ENCODE peak calls at places on chromosomes 1 and 21, in four cellular contexts. B is RWPE1; G is thoracic aorta; O is CD4-positive, alpha-beta T cell. F is an unnamed sample.

GRCh38 chr21:32814528-32814927 is 43.0 kb upstream of the PAXBP1 start:
- DNase-seq in B (no peak), G (no peak), O (no peak), F (no peak)

GRCh38 chr1:45654540-45655280 is 30.9 kb upstream of the CCDC17 start:
- DNase-seq in B (no peak), G (no peak), O (no peak), F (no peak)

GRCh38 chr1:63073530-63074306 is 248.6 kb upstream of the FOXD3 start:
- DNase-seq in B (no peak), G (no peak), O (no peak), F (peak)

GRCh38 chr1:87834941-87835340 is 506.3 kb downstream of the LMO4 start:
- DNase-seq in B (peak), G (no peak), O (no peak), F (no peak)

GRCh38 chr1:247357781-247358211 is 26.1 kb upstream of the ZNF496 start:
- DNase-seq in B (no peak), G (no peak), O (no peak), F (no peak)

GRCh38 chr1:162056043-162056442 is 13.4 kb upstream of the NOS1AP start:
- DNase-seq in B (peak), G (no peak), O (peak), F (peak)

GRCh38 chr21:41813226-41813625 is 46.4 kb upstream of the RIPK4 start:
- DNase-seq in B (no peak), G (no peak), O (no peak), F (no peak)

GRCh38 chr21:30153697-30154340 is 12.8 kb downstream of the CLDN17 start:
- DNase-seq in B (peak), G (no peak), O (no peak), F (no peak)

GRCh38 chr1:30038134-30039025 is 685.0 kb downstream of the MATN1 start:
- DNase-seq in B (no peak), G (no peak), O (no peak), F (no peak)

GRCh38 chr1:119380983-119381662 is 12.5 kb downstream of the HAO2 start:
- DNase-seq in B (no peak), G (no peak), O (no peak), F (no peak)

GRCh38 chr1:69976896-69977295 is 228.5 kb downstream of the LRRC40 start:
- DNase-seq in B (no peak), G (no peak), O (no peak), F (no peak)

GRCh38 chr1:11880181-11880575 is 21.4 kb upstream of the NPPB start:
- DNase-seq in B (no peak), G (no peak), O (no peak), F (no peak)

GRCh38 chr1:79448426-79448825 is 441.9 kb upstream of the ADGRL4 start:
- DNase-seq in B (no peak), G (no peak), O (no peak), F (no peak)

GRCh38 chr1:202017385-202018225 is 7.2 kb downstream of the ELF3 start:
- DNase-seq in B (no peak), G (no peak), O (no peak), F (no peak)

GRCh38 chr1:206555473-206555935 is 48.2 kb downstream of the RASSF5 start:
- DNase-seq in B (no peak), G (no peak), O (no peak), F (no peak)

GRCh38 chr1:22868331-22868730 is 104.3 kb downstream of the LACTBL1 start:
- DNase-seq in B (no peak), G (no peak), O (no peak), F (no peak)

GRCh38 chr1:232968965-232969364 is 18.6 kb downstream of the NTPCR start:
- DNase-seq in B (no peak), G (no peak), O (no peak), F (no peak)

GRCh38 chr1:71296551-71296950 is 215.7 kb upstream of the ZRANB2 start:
- DNase-seq in B (no peak), G (no peak), O (no peak), F (no peak)

GRCh38 chr21:34024382-34024693 is 49.0 kb upstream of the MRPS6 start:
- DNase-seq in B (no peak), G (no peak), O (no peak), F (no peak)

GRCh38 chr1:87084247-87084836 is 169.9 kb downstream of the HS2ST1 start:
- DNase-seq in B (peak), G (no peak), O (no peak), F (no peak)

GRCh38 chr1:225658041-225658440 is 5.1 kb upstream of the ENAH start:
- DNase-seq in B (no peak), G (no peak), O (no peak), F (no peak)

GRCh38 chr1:178066904-178067531 is 26.9 kb upstream of the RASAL2 start:
- DNase-seq in B (no peak), G (no peak), O (no peak), F (no peak)

GRCh38 chr1:239914827-239915231 is 176.9 kb upstream of the FMN2 start:
- DNase-seq in B (peak), G (no peak), O (no peak), F (no peak)

DNA sequence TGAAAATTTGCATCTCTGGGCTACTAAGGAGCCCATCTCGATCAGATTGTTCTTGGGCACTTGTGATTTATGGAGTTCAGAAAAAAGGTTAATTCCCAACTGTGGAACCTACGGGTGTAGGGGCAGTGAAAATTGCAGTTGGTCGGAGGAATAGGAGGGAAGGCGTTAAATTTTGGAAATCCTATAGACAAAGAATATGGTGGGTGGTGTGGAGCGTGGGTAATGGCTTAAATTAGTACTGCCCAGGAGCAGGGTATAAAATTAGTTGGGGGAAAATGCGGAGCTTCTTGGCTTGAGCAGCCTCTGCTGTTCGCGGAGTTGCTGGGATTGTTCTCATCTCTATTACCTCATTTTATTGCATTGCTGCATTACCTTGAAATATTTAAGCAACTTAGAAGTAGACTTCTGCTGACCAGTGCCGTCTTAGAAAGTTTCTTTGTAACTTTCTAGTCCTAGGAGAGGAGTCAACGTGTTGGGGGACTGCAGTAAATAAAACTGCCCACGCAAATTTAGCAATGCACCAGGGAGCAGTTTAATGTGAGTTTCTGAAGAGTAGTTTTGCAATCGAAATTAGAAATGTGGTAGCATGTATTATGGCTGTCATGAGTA is 514 bp downstream of the S1PR1 start:
- DNase-seq in B (peak), G (no peak), O (peak), F (no peak)
- TF ChIP-seq CTCF in B (no peak), G (no peak), O (no peak), F (no peak)

DNA sequence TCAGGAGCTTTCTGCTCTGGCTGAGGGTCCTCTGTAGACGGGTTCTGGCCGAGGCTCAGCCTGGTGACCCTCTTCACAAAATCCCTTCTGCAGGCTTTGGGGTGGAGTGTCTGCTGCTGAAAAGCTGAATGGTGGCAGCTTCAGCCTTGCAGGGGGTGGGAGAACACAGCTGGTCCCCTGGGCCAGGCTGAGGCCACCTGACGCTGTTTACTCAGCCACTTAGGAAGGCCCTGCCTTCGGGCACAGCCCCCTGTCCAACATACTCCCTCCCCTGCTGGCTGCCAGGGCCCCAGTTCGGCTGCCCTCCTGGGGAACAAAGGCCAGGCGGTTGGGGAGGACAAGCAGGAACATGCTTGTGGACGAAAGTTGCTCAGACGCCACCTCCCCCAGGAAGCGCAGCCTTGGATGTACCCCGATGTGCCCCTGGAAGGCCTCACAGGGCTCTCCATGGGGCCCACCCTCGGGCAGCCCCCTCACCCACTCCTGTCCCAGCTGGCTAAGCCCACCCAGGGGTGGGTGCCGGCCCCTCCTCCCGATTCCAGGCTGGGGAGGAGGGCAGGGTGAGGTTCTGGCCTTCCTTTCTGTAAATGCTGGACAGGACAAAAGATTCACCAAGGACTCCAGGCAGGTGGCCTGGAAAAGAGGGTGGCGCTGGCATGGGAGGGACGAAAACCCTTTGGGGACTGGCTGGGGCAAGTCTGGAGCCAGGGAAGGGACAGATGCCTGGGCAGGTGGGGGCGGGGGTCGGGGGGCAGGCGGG is at the start of gene ANKRD65:
- DNase-seq in B (peak), G (no peak), O (no peak), F (peak)
- TF ChIP-seq CTCF in B (no peak), G (no peak), O (no peak), F (no peak)

GRCh38 chr1:209646558-209646957 is 5.7 kb downstream of the LAMB3 start:
- DNase-seq in B (no peak), G (no peak), O (no peak), F (no peak)
- TF ChIP-seq CTCF in B (no peak), G (no peak), O (no peak), F (peak)

GRCh38 chr1:118247593-118247992 is 62.6 kb upstream of the SPAG17 start:
- DNase-seq in B (peak), G (no peak), O (no peak), F (no peak)
- TF ChIP-seq CTCF in B (no peak), G (no peak), O (no peak), F (peak)

DNA sequence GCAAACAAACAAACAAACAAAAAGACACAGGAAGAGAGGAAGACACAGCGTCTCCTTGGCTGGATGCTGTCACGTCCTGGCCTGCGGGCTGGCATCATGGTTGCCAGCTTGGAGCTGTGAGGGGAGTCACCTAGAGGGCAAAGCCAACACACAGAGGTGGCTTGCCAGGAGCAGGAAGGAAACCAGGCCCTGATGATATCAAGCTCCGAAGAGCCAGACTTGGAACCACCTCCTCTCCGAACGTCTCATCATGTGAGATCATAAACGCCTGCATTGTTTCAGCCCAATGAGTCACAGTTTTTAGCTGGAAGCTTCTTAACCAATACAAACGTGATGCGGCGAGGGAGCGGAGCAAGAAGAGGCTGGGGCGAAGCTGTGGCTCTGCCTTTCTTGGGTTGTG is 8.7 kb downstream of the PLA2G2D start:
- DNase-seq in B (peak), G (no peak), O (no peak), F (no peak)
- TF ChIP-seq CTCF in B (no peak), G (no peak), O (no peak), F (no peak)

GRCh38 chr1:165289556-165289955 is 67.0 kb downstream of the LMX1A start:
- DNase-seq in B (no peak), G (no peak), O (no peak), F (no peak)

GRCh38 chr1:165287781-165288180 is 68.7 kb downstream of the LMX1A start:
- DNase-seq in B (no peak), G (no peak), O (no peak), F (no peak)

GRCh38 chr1:165288301-165289120 is 68.0 kb downstream of the LMX1A start:
- DNase-seq in B (no peak), G (no peak), O (no peak), F (peak)

GRCh38 chr1:165287329-165287728 is 69.2 kb downstream of the LMX1A start:
- DNase-seq in B (no peak), G (no peak), O (no peak), F (no peak)

DNA sequence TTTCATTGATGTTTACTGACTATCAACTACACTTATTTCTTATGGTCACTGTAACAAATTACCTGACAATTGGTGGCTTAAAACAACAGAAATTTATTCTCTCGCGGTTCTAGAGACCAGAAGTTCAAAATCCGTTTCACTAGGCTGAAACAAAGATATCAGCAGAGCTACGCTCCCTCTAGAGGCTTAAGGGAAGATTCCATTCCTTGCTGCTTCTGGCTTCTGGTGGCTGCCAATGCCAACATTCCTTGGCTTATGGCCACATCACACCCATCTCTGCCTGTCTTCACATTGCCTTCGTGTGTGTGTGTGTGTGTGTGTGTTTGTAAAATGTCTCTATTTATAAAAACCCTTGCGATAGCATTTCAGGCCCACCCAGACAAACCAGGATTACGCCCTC is 66.4 kb downstream of the LMX1A start:
- DNase-seq in B (no peak), G (no peak), O (no peak), F (no peak)
- TF ChIP-seq CTCF in B (no peak), G (no peak), O (no peak), F (no peak)

DNA sequence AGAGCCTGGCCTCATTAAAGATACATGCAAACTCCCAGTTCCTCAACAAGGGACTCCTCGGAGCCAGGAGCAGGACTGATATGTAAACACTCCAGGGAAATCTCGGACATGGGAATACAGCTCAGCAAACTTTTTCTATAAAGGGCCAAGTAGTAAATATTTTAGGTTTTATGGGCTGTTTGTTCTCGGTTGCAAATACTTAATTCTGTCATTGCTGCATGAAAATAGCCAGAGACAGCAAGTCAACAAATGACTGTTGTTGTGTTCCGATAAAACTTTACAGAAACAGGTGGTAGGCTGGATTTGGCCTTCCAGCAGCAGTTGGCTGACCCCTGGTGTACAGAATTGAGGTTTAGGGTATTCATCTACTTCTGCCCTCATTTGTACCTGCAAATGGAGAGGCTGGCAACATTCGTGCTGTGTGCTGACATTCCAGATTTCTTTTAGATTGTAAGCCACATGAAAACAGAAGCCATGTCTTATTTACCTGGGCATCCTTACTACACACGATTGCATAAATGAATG is 360.3 kb downstream of the NTNG1 start:
- DNase-seq in B (no peak), G (no peak), O (no peak), F (no peak)
- TF ChIP-seq CTCF in B (no peak), G (no peak), O (no peak), F (no peak)

GRCh38 chr21:44397431-44398031 is 44.1 kb downstream of the TRPM2 start:
- DNase-seq in B (no peak), G (no peak), O (no peak), F (no peak)
- TF ChIP-seq CTCF in B (no peak), G (no peak), O (no peak), F (no peak)

DNA sequence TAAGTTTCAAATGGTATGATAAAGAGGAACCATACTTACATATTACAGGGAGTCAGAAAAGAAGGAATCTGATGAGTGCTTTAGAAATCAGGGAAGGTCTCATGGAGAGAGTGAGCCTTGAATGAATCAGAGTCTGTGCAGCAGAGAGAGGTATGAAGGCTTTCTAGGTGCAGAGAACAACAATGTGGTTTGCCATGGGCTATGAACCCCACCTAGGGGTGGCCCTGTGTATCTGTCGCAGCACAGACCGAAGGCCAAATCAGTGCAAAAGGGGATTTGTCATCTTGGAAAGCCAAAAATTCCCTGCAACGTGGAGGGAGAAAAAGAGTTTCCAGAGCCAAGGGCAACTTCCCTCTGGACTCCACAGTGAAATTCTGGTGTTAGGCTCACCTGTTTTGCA is 3.5 kb downstream of the PAPPA2 start:
- DNase-seq in B (peak), G (no peak), O (no peak), F (no peak)
- TF ChIP-seq CTCF in B (no peak), G (no peak), O (no peak), F (peak)

GRCh38 chr1:147600119-147601111 is 59.1 kb downstream of the BCL9 start:
- DNase-seq in B (peak), G (peak), O (no peak), F (peak)
- TF ChIP-seq CTCF in B (no peak), G (no peak), O (no peak), F (peak)

F was measured in D721Med.